ENCODE peak calls at places on chromosome 22, in ten cellular contexts. Z is globus pallidus; X is C1 segment of cervical spinal cord; Q is fibroblast of mammary gland; H is AML-193; W is HL-60; A is NCI-H2081; S is cardiac fibroblast; G is activated B cell treated with CpG ODN at 0.5 μM for 24 hours; E is stimulated activated CD4-positive, alpha-beta T cell treated with anti-CD3 and anti-CD28 coated beads, Interleukin-12 subunit alpha, Interleukin-12 subunit beta, amount 100 ng/mL, for 4 hours. P is an unnamed sample.
A peak's percentile ranks its signal among the peaks of the same experiment; 100 is the strongest.

GRCh38 chr22:40009231-40009769 is 14.5 kb downstream of the FAM83F start:
- DNase-seq in Z (no peak), X (no peak), Q (no peak), H (no peak), W (no peak), A (peak; percentile 57), S (no peak), G (no peak), E (no peak), P (no peak)

GRCh38 chr22:36081023-36081431 is 52.4 kb upstream of the RBFOX2 start:
- DNase-seq in Z (no peak), X (peak; percentile 11), Q (peak; percentile 99), H (no peak), W (no peak), A (no peak), S (peak; percentile 74), G (no peak), E (no peak), P (no peak)

GRCh38 chr22:50192056-50192824 is 6.5 kb downstream of the TRABD start:
- DNase-seq in Z (no peak), X (no peak), Q (peak; percentile 33), H (no peak), W (peak; percentile 75), A (peak; percentile 10), S (no peak), G (no peak), E (no peak), P (no peak)

GRCh38 chr22:25334091-25334490 is 114.7 kb downstream of the CRYBB2 start:
- DNase-seq in Z (peak; percentile 20), X (no peak), Q (peak; percentile 8), H (peak; percentile 25), W (peak; percentile 94), A (peak; percentile 5), S (peak; percentile 21), G (peak; percentile 39), E (peak; percentile 45), P (peak; percentile 32)

GRCh38 chr22:37284807-37285355 is 2.6 kb downstream of the CYTH4 start:
- DNase-seq in Z (peak; percentile 74), X (peak; percentile 65), Q (no peak), H (peak; percentile 97), W (peak; percentile 99), A (no peak), S (no peak), G (peak; percentile 58), E (no peak), P (no peak)

GRCh38 chr22:19430890-19431541 is 517 bp downstream of the HIRA start:
- DNase-seq in Z (no peak), X (no peak), Q (peak; percentile 25), H (no peak), W (peak; percentile 14), A (peak; percentile 16), S (peak; percentile 26), G (peak; percentile 34), E (peak; percentile 14), P (no peak)

GRCh38 chr22:17307566-17307965 is 61.7 kb upstream of the CECR2 start:
- DNase-seq in Z (no peak), X (no peak), Q (no peak), H (no peak), W (no peak), A (no peak), S (no peak), G (no peak), E (no peak), P (no peak)

GRCh38 chr22:38524434-38524833 is 18.3 kb upstream of the DDX17 start:
- DNase-seq in Z (no peak), X (no peak), Q (no peak), H (peak; percentile 52), W (peak; percentile 13), A (no peak), S (no peak), G (no peak), E (no peak), P (no peak)

GRCh38 chr22:27438271-27438980 is 363.1 kb downstream of the MN1 start:
- DNase-seq in Z (peak; percentile 47), X (peak; percentile 57), Q (no peak), H (no peak), W (no peak), A (peak; percentile 26), S (peak; percentile 53), G (no peak), E (no peak), P (no peak)

GRCh38 chr22:17872491-17872890 is 98.2 kb upstream of the BID start:
- DNase-seq in Z (no peak), X (no peak), Q (no peak), H (no peak), W (no peak), A (no peak), S (no peak), G (no peak), E (no peak), P (no peak)

GRCh38 chr22:50190182-50190951 is 4.7 kb downstream of the TRABD start:
- DNase-seq in Z (peak; percentile 40), X (peak; percentile 68), Q (peak; percentile 52), H (peak; percentile 86), W (peak; percentile 95), A (peak; percentile 30), S (peak; percentile 68), G (peak; percentile 85), E (peak; percentile 70), P (peak; percentile 35)

GRCh38 chr22:26170112-26170492 is 840 bp downstream of the SEZ6L start:
- DNase-seq in Z (no peak), X (no peak), Q (no peak), H (no peak), W (no peak), A (peak; percentile 29), S (no peak), G (no peak), E (no peak), P (no peak)

GRCh38 chr22:19799322-19800190 is 39.0 kb downstream of the TBX1 start:
- DNase-seq in Z (no peak), X (no peak), Q (peak; percentile 97), H (no peak), W (no peak), A (no peak), S (peak; percentile 84), G (no peak), E (no peak), P (no peak)

GRCh38 chr22:17633217-17633997 is 4.9 kb upstream of the ATP6V1E1 start:
- DNase-seq in Z (no peak), X (no peak), Q (peak; percentile 13), H (no peak), W (no peak), A (no peak), S (peak; percentile 77), G (no peak), E (no peak), P (no peak)

GRCh38 chr22:33678523-33678922 is 241.8 kb downstream of the LARGE1 start:
- DNase-seq in Z (no peak), X (no peak), Q (no peak), H (no peak), W (no peak), A (no peak), S (no peak), G (no peak), E (no peak), P (no peak)

GRCh38 chr22:50696799-50697561 is 24.4 kb downstream of the SHANK3 start:
- DNase-seq in Z (no peak), X (no peak), Q (no peak), H (no peak), W (no peak), A (no peak), S (peak; percentile 30), G (no peak), E (no peak), P (no peak)

GRCh38 chr22:49290711-49291110 is 537.0 kb downstream of the BRD1 start:
- DNase-seq in Z (no peak), X (no peak), Q (no peak), H (no peak), W (no peak), A (no peak), S (no peak), G (no peak), E (no peak), P (no peak)

GRCh38 chr22:21651521-21652009 is 9.5 kb downstream of the SDF2L1 start:
- DNase-seq in Z (no peak), X (no peak), Q (no peak), H (no peak), W (no peak), A (no peak), S (no peak), G (no peak), E (peak; percentile 24), P (no peak)

GRCh38 chr22:45226681-45227186 is 14.0 kb downstream of the KIAA0930 start:
- DNase-seq in Z (peak; percentile 73), X (peak; percentile 72), Q (peak; percentile 13), H (peak; percentile 93), W (peak; percentile 94), A (peak; percentile 3), S (peak; percentile 49), G (no peak), E (no peak), P (peak; percentile 93)

GRCh38 chr22:28962042-28962554 is 78.7 kb downstream of the ZNRF3 start:
- DNase-seq in Z (no peak), X (no peak), Q (no peak), H (no peak), W (no peak), A (no peak), S (no peak), G (no peak), E (no peak), P (no peak)

GRCh38 chr22:47098554-47098953 is 336.1 kb downstream of the TBC1D22A start:
- DNase-seq in Z (no peak), X (no peak), Q (no peak), H (no peak), W (no peak), A (no peak), S (no peak), G (no peak), E (no peak), P (no peak)

GRCh38 chr22:29306830-29307657 is 594 bp downstream of the GAS2L1 start:
- DNase-seq in Z (peak; percentile 59), X (peak; percentile 74), Q (peak; percentile 56), H (peak; percentile 43), W (no peak), A (peak; percentile 41), S (peak; percentile 80), G (no peak), E (peak; percentile 38), P (peak; percentile 67)

GRCh38 chr22:17712441-17712840 is 61.8 kb downstream of the BID start:
- DNase-seq in Z (no peak), X (no peak), Q (peak; percentile 62), H (no peak), W (no peak), A (no peak), S (peak; percentile 34), G (no peak), E (no peak), P (no peak)

GRCh38 chr22:45441158-45441557 is 27.7 kb downstream of the RIBC2 start:
- DNase-seq in Z (no peak), X (no peak), Q (peak; percentile 75), H (peak; percentile 20), W (peak; percentile 40), A (peak; percentile 62), S (peak; percentile 73), G (no peak), E (peak; percentile 12), P (no peak)

GRCh38 chr22:49201046-49201970 is 626.4 kb downstream of the BRD1 start:
- DNase-seq in Z (no peak), X (no peak), Q (no peak), H (no peak), W (no peak), A (no peak), S (no peak), G (no peak), E (no peak), P (no peak)

GRCh38 chr22:48947636-48948035 is 880.0 kb downstream of the BRD1 start:
- DNase-seq in Z (no peak), X (no peak), Q (no peak), H (no peak), W (no peak), A (no peak), S (no peak), G (no peak), E (no peak), P (no peak)

P was measured in foreskin melanocyte.